ENCODE peak calls at places on chromosomes 16 and 17, in six cellular contexts. M is mesendoderm, U is H9, X is IMR-90, P is neuronal stem cell, L is mesenchymal stem cell. Z is an unnamed sample.

GRCh38 chr17:7016406-7016805 is 4.0 kb downstream of the RNASEK start:
- DNase-seq in M (no peak), U (no peak), X (no peak), P (no peak), L (no peak), Z (no peak)

GRCh38 chr17:39485555-39485954 is 24.3 kb downstream of the CDK12 start:
- DNase-seq in M (peak; percentile 85), U (no peak), X (peak; percentile 98), P (no peak), L (peak; percentile 92), Z (no peak)

GRCh38 chr17:32859857-32860525 is 16.9 kb downstream of the MYO1D start:
- DNase-seq in M (peak; percentile 92), U (no peak), X (no peak), P (no peak), L (no peak), Z (no peak)

GRCh38 chr16:87436225-87437172 is 44.4 kb downstream of the MAP1LC3B start:
- DNase-seq in M (peak; percentile 27), U (no peak), X (peak; percentile 47), P (no peak), L (peak; percentile 84), Z (no peak)

GRCh38 chr16:85130707-85131028 is 18.4 kb upstream of the CIBAR2 start:
- DNase-seq in M (no peak), U (no peak), X (no peak), P (no peak), L (no peak), Z (no peak)

GRCh38 chr16:47058295-47059086 is 85.0 kb upstream of the DNAJA2 start:
- DNase-seq in M (no peak), U (no peak), X (no peak), P (no peak), L (no peak), Z (no peak)

GRCh38 chr17:1153795-1154546 is 25.8 kb downstream of the ABR start:
- DNase-seq in M (peak; percentile 85), U (peak; percentile 82), X (peak; percentile 67), P (no peak), L (no peak), Z (no peak)

GRCh38 chr17:57294629-57295501 is 38.5 kb downstream of the MSI2 start:
- DNase-seq in M (peak; percentile 40), U (no peak), X (peak; percentile 41), P (no peak), L (peak; percentile 25), Z (no peak)

GRCh38 chr17:75774471-75774987 is 9.5 kb upstream of the GALK1 start:
- DNase-seq in M (no peak), U (no peak), X (no peak), P (no peak), L (no peak), Z (no peak)

GRCh38 chr17:77315551-77316190 is 174.9 kb downstream of the SEC14L1 start:
- DNase-seq in M (peak; percentile 47), U (no peak), X (no peak), P (no peak), L (peak; percentile 63), Z (no peak)

GRCh38 chr17:44898768-44899073 is 524 bp downstream of the EFTUD2 start:
- DNase-seq in M (no peak), U (no peak), X (no peak), P (no peak), L (no peak), Z (no peak)

GRCh38 chr17:30237296-30238002 is 2.0 kb upstream of the SLC6A4 start:
- DNase-seq in M (no peak), U (no peak), X (no peak), P (no peak), L (no peak), Z (no peak)

GRCh38 chr17:73695035-73695738 is 50.9 kb upstream of the SDK2 start:
- DNase-seq in M (no peak), U (peak; percentile 20), X (no peak), P (no peak), L (no peak), Z (peak; percentile 22)

GRCh38 chr17:49610883-49611584 is 35.4 kb downstream of the NXPH3 start:
- DNase-seq in M (no peak), U (no peak), X (no peak), P (no peak), L (no peak), Z (no peak)

GRCh38 chr16:11439216-11439615 is 94.0 kb downstream of the RMI2 start:
- DNase-seq in M (no peak), U (no peak), X (no peak), P (no peak), L (no peak), Z (no peak)

GRCh38 chr16:9318764-9319163 is 227.3 kb downstream of the HAPSTR1 start:
- DNase-seq in M (peak; percentile 69), U (no peak), X (no peak), P (no peak), L (no peak), Z (no peak)

GRCh38 chr16:75916431-75916830 is 190.1 kb upstream of the CPHXL start:
- DNase-seq in M (no peak), U (no peak), X (no peak), P (no peak), L (no peak), Z (no peak)

GRCh38 chr16:75919664-75920063 is 193.4 kb upstream of the CPHXL start:
- DNase-seq in M (no peak), U (no peak), X (peak; percentile 42), P (no peak), L (no peak), Z (no peak)

GRCh38 chr16:75924397-75924796 is 198.1 kb upstream of the CPHXL start:
- DNase-seq in M (no peak), U (no peak), X (peak; percentile 21), P (no peak), L (no peak), Z (no peak)

GRCh38 chr16:75922250-75922649 is 196.0 kb upstream of the CPHXL start:
- DNase-seq in M (no peak), U (no peak), X (no peak), P (no peak), L (no peak), Z (no peak)

DNA sequence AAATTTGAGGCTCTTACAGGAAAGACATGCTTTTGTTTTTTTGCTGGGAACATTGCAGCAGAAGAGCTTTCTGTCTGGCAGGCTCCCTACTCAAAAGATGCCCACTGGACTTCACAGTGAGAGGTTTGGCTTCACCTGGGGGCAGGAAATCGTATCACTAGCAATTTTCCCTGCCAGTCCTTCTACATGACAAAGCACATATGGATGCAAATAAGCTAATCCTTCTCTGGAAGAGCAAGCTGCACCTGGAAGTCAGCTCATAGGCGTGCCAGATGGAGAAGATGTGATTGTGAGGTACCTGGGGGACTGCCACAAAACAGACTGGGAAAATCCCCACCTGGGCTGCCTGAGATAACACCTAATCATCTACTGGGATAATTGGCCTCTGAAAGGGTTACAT is 195.0 kb upstream of the CPHXL start:
- DNase-seq in M (no peak), U (peak; percentile 43), X (no peak), P (no peak), L (no peak), Z (no peak)
- H2BK15ac ChIP-seq in M (no peak overlapping the region), U (no peak overlapping the region), X (no peak overlapping the region), P (no peak overlapping the region), L (no peak overlapping the region), Z (no peak overlapping the region)

GRCh38 chr17:35752471-35752870 is 568 bp downstream of the GAS2L2 start:
- DNase-seq in M (no peak), U (no peak), X (no peak), P (no peak), L (no peak), Z (no peak)
- H2BK15ac ChIP-seq in M (no peak overlapping the region), U (no peak overlapping the region), X (no peak overlapping the region), P (peak overlapping the region; percentile 32), L (peak overlapping the region; percentile 34), Z (no peak overlapping the region)

GRCh38 chr17:66221755-66222530 is 7.3 kb downstream of the APOH start:
- DNase-seq in M (no peak), U (no peak), X (no peak), P (no peak), L (no peak), Z (no peak)

GRCh38 chr17:66222772-66223350 is 6.4 kb downstream of the APOH start:
- DNase-seq in M (no peak), U (no peak), X (no peak), P (no peak), L (no peak), Z (no peak)

GRCh38 chr17:66221343-66221742 is 7.9 kb downstream of the APOH start:
- DNase-seq in M (no peak), U (no peak), X (no peak), P (no peak), L (no peak), Z (no peak)

GRCh38 chr17:66215529-66215911 is 13.7 kb downstream of the APOH start:
- DNase-seq in M (no peak), U (no peak), X (no peak), P (no peak), L (no peak), Z (no peak)

DNA sequence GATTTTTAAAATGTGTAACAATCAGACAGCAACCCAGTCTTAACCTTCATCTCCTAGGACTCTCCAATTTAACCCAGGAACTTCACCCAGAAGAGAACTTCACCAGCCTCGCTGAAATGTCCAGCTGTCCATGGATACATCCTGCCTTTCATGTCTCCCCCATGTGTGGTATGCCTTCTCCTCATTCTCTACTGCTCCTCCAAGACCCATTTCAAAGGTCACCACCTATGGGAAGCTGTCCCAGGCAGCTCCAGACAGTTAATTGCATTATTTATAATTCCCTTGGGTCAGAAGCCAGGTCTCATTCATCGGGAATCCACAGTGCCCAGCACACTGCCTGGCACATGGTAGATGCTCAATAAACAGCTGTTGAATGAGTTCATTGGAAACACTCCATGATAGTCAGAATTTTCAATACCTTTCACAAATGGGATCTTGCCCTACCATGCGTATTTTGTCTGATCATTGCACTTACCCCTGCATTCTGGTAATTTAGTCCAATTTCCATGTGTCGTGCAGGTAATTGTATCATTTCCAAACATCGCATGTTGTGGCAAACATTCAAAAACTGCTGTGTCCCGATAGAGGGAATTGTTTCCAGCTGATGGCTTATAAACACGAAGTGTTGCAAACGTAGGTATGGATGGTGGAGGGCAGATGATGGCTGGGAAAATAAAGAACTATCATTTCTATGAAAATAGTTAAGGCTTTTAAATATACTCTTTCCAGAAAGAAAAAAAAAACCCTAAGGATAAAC is 9.0 kb downstream of the APOH start:
- DNase-seq in M (no peak), U (no peak), X (no peak), P (no peak), L (no peak), Z (no peak)
- H2BK15ac ChIP-seq in M (no peak overlapping the region), U (no peak overlapping the region), X (no peak overlapping the region), P (no peak overlapping the region), L (no peak overlapping the region), Z (no peak overlapping the region)

GRCh38 chr16:19859166-19859565 is 25.5 kb downstream of the GPRC5B start:
- DNase-seq in M (no peak), U (no peak), X (no peak), P (no peak), L (no peak), Z (no peak)
- H2BK15ac ChIP-seq in M (no peak overlapping the region), U (no peak overlapping the region), X (no peak overlapping the region), P (no peak overlapping the region), L (no peak overlapping the region), Z (no peak overlapping the region)

DNA sequence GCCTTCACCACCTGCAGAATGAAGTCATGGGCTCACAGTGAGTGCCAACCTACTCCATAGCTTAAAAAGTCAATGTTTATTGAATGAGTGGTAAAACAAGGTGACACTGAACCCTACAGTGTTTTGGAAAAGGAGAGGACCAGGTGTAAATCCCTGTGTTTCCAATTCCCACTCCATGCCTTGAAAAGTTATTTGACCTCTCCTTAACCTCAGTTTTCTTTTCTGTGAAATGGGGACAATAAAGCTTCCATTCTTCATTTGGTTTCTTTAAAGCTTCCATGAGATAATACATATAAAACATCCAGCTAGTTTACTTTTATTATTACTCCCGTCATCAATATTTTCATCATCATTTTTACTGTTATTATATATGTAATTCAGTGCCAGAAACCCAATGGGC is 48.0 kb upstream of the ACSM2B start:
- DNase-seq in M (no peak), U (no peak), X (no peak), P (no peak), L (no peak), Z (no peak)
- H2BK15ac ChIP-seq in M (no peak overlapping the region), U (no peak overlapping the region), X (no peak overlapping the region), P (no peak overlapping the region), L (no peak overlapping the region), Z (no peak overlapping the region)

Z was measured in H1.